ENCODE peak calls at places on chromosomes 2 and 18, in five cellular contexts. J is Panc1, L is colonic mucosa, H is astrocyte, Y is mucosa of descending colon. X is an unnamed sample. For H3K36me3, the result is how much of the 10 kb centered on the place peaks cover.

GRCh38 chr2:152861349-152861942 is 143.0 kb downstream of the ARL6IP6 start:
- DNase-seq in J (peak), L (peak), Y (peak), H (no peak), X (no peak)

GRCh38 chr2:241893265-241893664 is 23.7 kb downstream of the RTP5 start:
- DNase-seq in H (no peak), J (no peak), L (no peak), Y (no peak), X (no peak)

GRCh38 chr2:120701096-120701860 is 34.4 kb upstream of the GLI2 start:
- DNase-seq in L (no peak), Y (no peak), J (no peak), H (no peak), X (no peak)

GRCh38 chr18:78777992-78778391 is 201.6 kb upstream of the SALL3 start:
- DNase-seq in J (no peak), H (no peak), L (no peak), Y (no peak), X (no peak)

GRCh38 chr2:197090713-197091367 is 164.3 kb upstream of the PGAP1 start:
- DNase-seq in L (no peak), Y (no peak), H (no peak), J (no peak), X (no peak)

GRCh38 chr2:238655974-238656722 is 191.7 kb upstream of the TWIST2 start:
- DNase-seq in Y (no peak), H (no peak), J (no peak), L (no peak), X (no peak)

GRCh38 chr2:176575237-176575744 is 306.0 kb downstream of the MTX2 start:
- DNase-seq in Y (no peak), H (no peak), J (no peak), L (no peak), X (no peak)

GRCh38 chr2:231174211-231174651 is 24.2 kb upstream of the ARMC9 start:
- DNase-seq in Y (no peak), L (no peak), H (no peak), J (no peak), X (no peak)

GRCh38 chr2:237923507-237924163 is 43.2 kb upstream of the UBE2F start:
- DNase-seq in H (peak), Y (peak), L (peak), J (peak), X (peak)

GRCh38 chr2:234995332-234996007 is 43.7 kb downstream of the SH3BP4 start:
- DNase-seq in J (no peak), Y (no peak), L (peak), H (no peak), X (no peak)

GRCh38 chr2:68431316-68431972 is 35.6 kb downstream of the FBXO48 start:
- DNase-seq in L (no peak), J (no peak), H (no peak), Y (no peak), X (no peak)

GRCh38 chr2:217866457-217866856 is 136.3 kb downstream of the TNS1 start:
- DNase-seq in L (no peak), H (no peak), Y (no peak), J (no peak), X (no peak)
- H3K36me3 ChIP-seq in L (under half), H (half or more), Y (under half), J (under half), X (under half)

DNA sequence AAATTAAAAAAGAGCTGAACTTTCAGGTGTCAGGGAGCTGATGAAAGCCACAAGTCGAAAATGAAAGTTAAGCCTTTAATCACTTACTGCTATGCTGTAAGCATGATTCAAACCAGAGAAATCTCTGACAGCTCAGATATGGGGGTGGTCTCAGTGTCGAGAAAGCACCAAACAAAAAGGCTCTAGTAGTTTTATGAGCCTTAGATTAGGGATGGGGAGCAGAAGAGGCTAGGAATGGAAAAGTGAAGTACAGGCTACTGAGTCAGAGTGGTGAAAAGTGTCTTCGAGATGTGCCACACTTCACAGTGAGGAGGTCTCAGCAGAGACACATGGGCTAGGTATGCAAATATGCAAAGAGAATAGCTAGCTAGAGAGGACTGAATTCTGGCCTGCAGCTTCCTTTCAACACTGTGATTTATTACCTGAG is 482.2 kb downstream of the SPAG16 start:
- DNase-seq in J (no peak), H (no peak), Y (no peak), L (no peak), X (no peak)
- H3K4me3 ChIP-seq in J (no peak), H (no peak), Y (no peak), L (no peak), X (no peak)

GRCh38 chr2:71620116-71620515 is 166.8 kb downstream of the DYSF start:
- DNase-seq in J (no peak), H (no peak), Y (no peak), L (peak), X (no peak)

GRCh38 chr2:71619230-71619741 is 165.9 kb downstream of the DYSF start:
- DNase-seq in H (no peak), Y (no peak), L (peak), J (no peak), X (no peak)

GRCh38 chr2:71617266-71617665 is 163.9 kb downstream of the DYSF start:
- DNase-seq in Y (no peak), J (no peak), L (peak), H (no peak), X (no peak)

GRCh38 chr2:71618327-71619113 is 165.2 kb downstream of the DYSF start:
- DNase-seq in J (no peak), Y (no peak), H (no peak), L (peak), X (no peak)

DNA sequence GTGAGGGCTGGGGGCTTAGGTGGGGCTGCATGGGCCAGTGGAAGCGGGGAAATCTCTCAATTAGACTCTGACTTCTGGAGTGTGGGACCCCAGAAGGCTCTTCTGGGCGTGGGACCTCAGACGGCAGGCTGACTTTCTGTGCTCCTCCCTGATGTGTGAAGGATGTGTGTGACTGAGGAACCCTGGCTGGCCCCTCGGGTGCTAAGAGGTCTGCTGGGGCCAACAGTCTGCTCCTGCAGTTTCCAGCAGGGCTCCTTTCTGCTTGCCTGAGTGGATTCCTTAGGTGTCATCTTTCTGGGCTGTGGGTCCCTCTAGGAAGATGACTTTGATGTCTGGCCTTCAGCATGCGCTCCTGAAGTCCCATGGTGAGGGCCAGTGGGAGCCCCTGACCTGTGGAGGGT is 167.5 kb downstream of the DYSF start:
- DNase-seq in Y (no peak), J (no peak), H (no peak), L (peak), X (no peak)
- H3K36me3 ChIP-seq in Y (under half), J (under half), H (under half), L (under half), X (under half)

DNA sequence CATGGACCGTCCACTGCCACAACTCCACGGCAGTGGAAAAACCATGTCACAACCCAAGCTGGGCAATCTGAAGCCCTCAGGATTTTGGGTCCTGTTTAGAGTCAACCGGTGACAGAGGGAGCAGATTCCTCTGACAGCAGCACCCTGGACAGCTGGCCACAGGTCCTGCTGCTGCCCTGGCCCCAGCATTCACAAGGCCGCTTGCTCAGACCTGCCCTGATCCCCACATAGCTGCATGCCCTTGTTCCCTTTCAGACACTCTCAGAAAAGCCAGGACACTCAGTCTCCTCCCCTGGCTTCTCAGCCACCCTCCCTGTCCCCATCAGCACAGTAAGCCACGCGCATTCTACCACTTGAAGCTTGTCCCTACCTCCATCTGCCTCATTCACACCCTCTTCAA is 1.6 kb downstream of the COPS9 start:
- DNase-seq in J (no peak), L (no peak), H (no peak), Y (no peak), X (no peak)
- H3K4me3 ChIP-seq in J (peak), L (no peak), H (no peak), Y (no peak), X (no peak)

X was measured in BJ.